ENCODE peak calls at places on chromosomes 13 and 19, in four cellular contexts. P is A549, E is WTC11, I is HepG2. N is an unnamed sample.

GRCh38 chr19:38494379-38494778 is 60.9 kb downstream of the RYR1 start:
- DNase-seq in P (no peak), E (no peak), I (no peak), N (no peak)

GRCh38 chr19:43595999-43596841 is at the start of the genes IRGQ and ZNF576:
- DNase-seq in P (peak), E (peak), I (peak), N (peak)

GRCh38 chr19:5037936-5038335 is 69.0 kb downstream of the KDM4B start:
- DNase-seq in P (no peak), E (no peak), I (no peak), N (no peak)

GRCh38 chr19:10431943-10432735 is 11.8 kb downstream of the PDE4A start:
- DNase-seq in P (no peak), E (peak), I (no peak), N (peak)

GRCh38 chr19:661427-662196 is 1.4 kb downstream of the RNF126 start:
- DNase-seq in P (no peak), E (no peak), I (no peak), N (peak)

GRCh38 chr13:43546821-43547220 is 240.0 kb downstream of the ENOX1 start:
- DNase-seq in P (no peak), E (no peak), I (no peak), N (no peak)

GRCh38 chr19:42762782-42763181 is 2.7 kb downstream of the PSG8 start:
- DNase-seq in P (no peak), E (no peak), I (no peak), N (no peak)

GRCh38 chr13:48731957-48732569 is 78.3 kb downstream of the CYSLTR2 start:
- DNase-seq in P (peak), E (peak), I (peak), N (peak)

GRCh38 chr19:43662487-43662886 is 7.5 kb downstream of the PLAUR start:
- DNase-seq in P (no peak), E (no peak), I (peak), N (no peak)

GRCh38 chr19:38917921-38918491 is 6.0 kb upstream of the CCER2 start:
- DNase-seq in P (peak), E (no peak), I (peak), N (no peak)

GRCh38 chr13:59301166-59301551 is 862.6 kb downstream of the DIAPH3 start:
- DNase-seq in P (no peak), E (no peak), I (no peak), N (no peak)

GRCh38 chr19:2645816-2646215 is 56.7 kb downstream of the GNG7 start:
- DNase-seq in P (no peak), E (no peak), I (no peak), N (no peak)

GRCh38 chr19:13665125-13665903 is 99.0 kb upstream of the MRI1 start:
- DNase-seq in P (no peak), E (no peak), I (no peak), N (no peak)

GRCh38 chr19:54418030-54418929 is 3.0 kb downstream of the TTYH1 start:
- DNase-seq in P (peak), E (no peak), I (peak), N (peak)

GRCh38 chr19:48696353-48697010 is 711 bp downstream of the FUT2 start:
- DNase-seq in P (no peak), E (peak), I (no peak), N (no peak)

GRCh38 chr13:52845766-52846566 is 2.5 kb downstream of the PCDH8 start:
- DNase-seq in P (no peak), E (peak), I (no peak), N (no peak)

GRCh38 chr13:74136089-74136658 is 2.0 kb upstream of the KLF12 start:
- DNase-seq in P (peak), E (peak), I (no peak), N (no peak)

GRCh38 chr13:113970810-113971470 is 2.9 kb downstream of the C13orf46 start:
- DNase-seq in P (no peak), E (peak), I (no peak), N (no peak)

GRCh38 chr13:80235559-80236296 is 105.2 kb downstream of the SPRY2 start:
- DNase-seq in P (peak), E (no peak), I (no peak), N (no peak)

GRCh38 chr13:92989301-92989700 is 237.3 kb upstream of the GPC6 start:
- DNase-seq in P (no peak), E (no peak), I (no peak), N (no peak)

GRCh38 chr13:43072394-43072793 is 49.0 kb downstream of the DNAJC15 start:
- DNase-seq in P (no peak), E (no peak), I (no peak), N (no peak)

GRCh38 chr13:84430015-84430414 is 547.7 kb upstream of the SLITRK1 start:
- DNase-seq in P (no peak), E (no peak), I (no peak), N (no peak)

GRCh38 chr13:36059366-36059765 is 71.8 kb downstream of the DCLK1 start:
- DNase-seq in P (no peak), E (no peak), I (no peak), N (no peak)

GRCh38 chr19:38719761-38720558 is 24.3 kb downstream of the CAPN12 start:
- DNase-seq in P (no peak), E (no peak), I (no peak), N (no peak)

GRCh38 chr13:78875792-78876580 is 217.0 kb upstream of the OBI1 start:
- DNase-seq in P (no peak), E (peak), I (no peak), N (peak)

GRCh38 chr13:107124129-107124718 is 556.3 kb upstream of the ARGLU1 start:
- DNase-seq in P (peak), E (no peak), I (peak), N (no peak)

GRCh38 chr13:26941345-26942174 is 181.0 kb upstream of the GPR12 start:
- DNase-seq in P (no peak), E (no peak), I (no peak), N (no peak)

GRCh38 chr19:13155472-13156284 is 5.5 kb downstream of the IER2 start:
- DNase-seq in P (peak), E (peak), I (peak), N (peak)

GRCh38 chr19:17125728-17126677 is 50.4 kb downstream of the MYO9B start:
- DNase-seq in P (no peak), E (no peak), I (no peak), N (no peak)

GRCh38 chr13:19159761-19160420 is 21.7 kb downstream of the TUBA3C start:
- DNase-seq in P (no peak), E (no peak), I (no peak), N (no peak)

GRCh38 chr13:45121421-45121820 is 1.1 kb downstream of the GTF2F2 start:
- DNase-seq in P (peak), E (no peak), I (peak), N (no peak)

GRCh38 chr13:79311456-79311855 is 94.6 kb downstream of the RBM26 start:
- DNase-seq in P (no peak), E (no peak), I (no peak), N (no peak)

GRCh38 chr19:15701757-15702589 is 25.9 kb upstream of the OR10H2 start:
- DNase-seq in P (no peak), E (no peak), I (peak), N (no peak)

GRCh38 chr19:44689290-44690130 is 9.4 kb upstream of the CEACAM16 start:
- DNase-seq in P (peak), E (peak), I (peak), N (peak)

GRCh38 chr19:53086949-53087348 is 16.3 kb downstream of the ZNF160 start:
- DNase-seq in P (no peak), E (no peak), I (no peak), N (no peak)

GRCh38 chr13:80082396-80083096 is 258.4 kb downstream of the SPRY2 start:
- DNase-seq in P (no peak), E (no peak), I (no peak), N (no peak)

GRCh38 chr13:114258589-114258988 is 22.8 kb upstream of the UPF3A start:
- DNase-seq in P (no peak), E (no peak), I (no peak), N (no peak)

GRCh38 chr13:114029866-114030625 is 56.2 kb upstream of the C13orf46 start:
- DNase-seq in P (no peak), E (no peak), I (peak), N (no peak)

GRCh38 chr13:112709825-112710783 is 20.3 kb downstream of the ATP11A start:
- DNase-seq in P (no peak), E (peak), I (no peak), N (no peak)

GRCh38 chr13:101917475-101917810 is 465.0 kb downstream of the ITGBL1 start:
- DNase-seq in P (no peak), E (peak), I (no peak), N (no peak)
- TF ChIP-seq NR3C1 in P (no peak), E (no peak), I (no peak), N (no peak)

DNA sequence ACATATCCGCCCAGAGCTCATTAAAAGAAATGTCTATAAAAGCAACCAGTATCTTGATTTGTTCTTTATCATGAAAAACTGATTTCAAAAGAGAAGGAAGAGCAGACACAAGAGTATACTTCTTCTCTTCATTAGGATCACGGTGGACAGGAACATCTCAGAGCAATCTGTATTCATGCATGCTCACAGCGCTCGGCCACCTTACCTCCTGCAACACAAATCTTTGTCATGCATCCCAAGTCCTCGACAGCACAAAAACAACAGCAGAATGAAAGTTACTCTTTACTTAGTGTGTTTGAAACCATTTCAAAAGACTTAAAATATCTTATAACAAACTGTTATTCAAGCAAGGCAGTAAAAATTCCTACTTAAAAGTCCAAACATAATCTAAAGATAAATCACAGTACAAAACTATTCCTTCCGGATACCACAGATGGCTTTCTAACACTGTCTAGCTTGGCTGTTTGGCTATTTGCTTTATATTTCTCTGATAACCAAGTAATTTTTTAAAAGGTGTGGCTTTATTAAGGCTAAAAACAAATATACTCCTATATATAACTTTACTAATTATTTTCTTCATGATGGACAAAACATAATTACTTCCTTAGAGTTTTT is 174.5 kb downstream of the TBC1D4 start:
- DNase-seq in P (no peak), E (no peak), I (no peak), N (no peak)
- TF ChIP-seq NR3C1 in P (no peak), E (no peak), I (no peak), N (no peak)

DNA sequence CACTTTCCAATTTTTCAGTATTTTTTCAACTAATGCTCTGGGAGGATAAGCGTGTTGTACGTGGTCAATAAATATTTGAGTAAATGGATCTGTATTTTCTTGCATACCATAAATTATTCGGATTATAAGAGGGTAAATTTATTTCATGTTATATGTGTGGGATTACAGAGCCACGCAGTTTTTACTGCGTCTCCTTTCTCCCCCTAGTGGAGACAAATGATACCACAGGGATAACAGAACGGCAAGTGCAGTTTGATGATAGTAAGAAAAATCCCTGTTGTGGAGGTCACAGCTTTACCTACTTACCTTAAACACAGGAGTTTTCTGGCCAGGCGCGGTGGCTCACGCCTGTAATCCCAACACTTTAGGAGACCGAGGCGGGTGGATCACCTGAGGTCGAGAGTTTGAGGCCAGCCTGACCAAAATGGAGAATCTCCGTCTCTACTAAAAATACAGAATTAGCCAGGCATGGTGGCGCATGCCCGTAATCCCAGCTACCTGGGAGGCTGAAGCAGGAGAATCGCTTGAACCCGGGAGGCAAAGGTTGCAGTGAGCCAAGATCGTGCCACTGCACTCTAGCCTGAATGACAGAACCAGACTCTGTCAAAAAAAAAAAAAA is 16.8 kb downstream of the MBD3L2B start:
- DNase-seq in P (peak), E (no peak), I (peak), N (peak)
- TF ChIP-seq NR3C1 in P (no peak), E (no peak), I (no peak), N (no peak)

DNA sequence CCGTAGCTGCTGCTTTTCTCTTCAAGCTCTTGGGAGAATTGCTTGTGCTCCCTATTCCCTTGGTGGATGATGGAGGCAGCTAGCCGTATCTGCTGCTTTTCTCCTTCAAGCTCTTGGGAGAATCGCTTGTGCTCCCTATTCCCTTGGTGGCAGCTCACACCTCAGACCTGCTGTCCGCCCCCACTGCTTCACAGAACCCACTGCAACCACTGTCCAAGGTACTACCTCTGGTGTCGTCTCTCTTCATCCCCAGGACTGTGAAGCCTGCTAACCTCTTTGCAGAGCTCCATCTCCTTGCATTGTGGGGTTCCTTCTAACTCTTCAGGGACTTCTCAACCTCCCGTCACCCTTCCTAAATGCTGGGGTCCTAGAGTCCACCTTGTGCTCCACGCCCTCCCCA is 4.6 kb upstream of the ERVK3-1 start:
- DNase-seq in P (no peak), E (no peak), I (no peak), N (no peak)
- TF ChIP-seq NR3C1 in P (no peak), E (no peak), I (no peak), N (no peak)

DNA sequence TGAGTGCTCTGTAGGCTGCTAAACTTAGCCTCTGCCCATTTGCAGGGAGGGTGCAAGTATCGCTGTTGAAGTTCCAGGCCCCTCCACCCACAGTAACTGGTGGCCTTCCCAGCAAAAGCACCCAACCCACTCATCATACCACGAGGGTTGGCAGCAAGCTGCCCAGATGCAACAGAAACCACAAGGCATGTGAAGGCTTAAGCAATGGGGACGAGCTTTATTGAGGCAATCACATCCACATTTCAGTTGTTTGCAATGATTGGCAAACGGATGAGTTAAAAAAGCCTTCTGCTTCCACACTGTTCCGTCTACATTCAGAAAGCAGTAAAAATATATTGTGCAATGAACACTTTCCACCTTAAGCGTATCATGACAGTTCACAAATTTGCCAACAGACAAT is 10.3 kb downstream of the GJB6 start:
- DNase-seq in P (no peak), E (no peak), I (no peak), N (no peak)
- TF ChIP-seq NR3C1 in P (no peak), E (no peak), I (no peak), N (no peak)

GRCh38 chr19:56159009-56159501 is 16.8 kb upstream of the GALP start:
- DNase-seq in P (no peak), E (no peak), I (no peak), N (no peak)
- TF ChIP-seq NR3C1 in P (no peak), E (no peak), I (no peak), N (no peak)